ENCODE peak calls at places on chromosomes 11 and 22, in four cellular contexts. One of them, this sample, is unnamed.

GRCh38 chr22:38699143-38699542 is 1.6 kb downstream of the JOSD1 start:
- DNase-seq in stomach: no peak
- DNase-seq in GM20000: no peak
- DNase-seq in K562: no peak
- DNase-seq in this sample: no peak

GRCh38 chr11:117717485-117718314 is 79.3 kb downstream of the DSCAML1 start:
- DNase-seq in GM20000: no peak
- DNase-seq in stomach: peak
- DNase-seq in K562: no peak
- DNase-seq in this sample: no peak

GRCh38 chr11:93704237-93704636 is 37.1 kb downstream of the TAF1D start:
- DNase-seq in K562: no peak
- DNase-seq in GM20000: no peak
- DNase-seq in stomach: no peak
- DNase-seq in this sample: no peak

GRCh38 chr11:113528982-113529381 is 53.8 kb upstream of the DRD2 start:
- DNase-seq in K562: no peak
- DNase-seq in stomach: no peak
- DNase-seq in GM20000: no peak
- DNase-seq in this sample: no peak

GRCh38 chr11:126602349-126602940 is 247.0 kb downstream of the ST3GAL4 start:
- DNase-seq in stomach: no peak
- DNase-seq in K562: no peak
- DNase-seq in GM20000: no peak
- DNase-seq in this sample: no peak

GRCh38 chr11:65505434-65506315 is 6.8 kb downstream of the MALAT1 start:
- DNase-seq in GM20000: no peak
- DNase-seq in K562: no peak
- DNase-seq in stomach: no peak
- DNase-seq in this sample: no peak

GRCh38 chr22:28373841-28374240 is 305.8 kb downstream of the TTC28 start:
- DNase-seq in GM20000: no peak
- DNase-seq in K562: no peak
- DNase-seq in stomach: no peak
- DNase-seq in this sample: no peak

GRCh38 chr11:95924414-95924760 is 480 bp upstream of the MTMR2 start:
- DNase-seq in K562: no peak
- DNase-seq in GM20000: no peak
- DNase-seq in stomach: no peak
- DNase-seq in this sample: no peak

GRCh38 chr11:17013548-17014320 is 480 bp downstream of the PLEKHA7 start:
- DNase-seq in K562: no peak
- DNase-seq in GM20000: peak
- DNase-seq in stomach: peak
- DNase-seq in this sample: no peak

GRCh38 chr22:22400964-22401363 is 107.6 kb downstream of the ZNF280B start:
- DNase-seq in K562: peak
- DNase-seq in GM20000: no peak
- DNase-seq in stomach: no peak
- DNase-seq in this sample: no peak

GRCh38 chr22:22401381-22401780 is 107.2 kb downstream of the ZNF280B start:
- DNase-seq in GM20000: no peak
- DNase-seq in K562: no peak
- DNase-seq in stomach: no peak
- DNase-seq in this sample: no peak

GRCh38 chr22:22398530-22399327 is 109.8 kb downstream of the ZNF280B start:
- DNase-seq in K562: peak
- DNase-seq in stomach: no peak
- DNase-seq in GM20000: no peak
- DNase-seq in this sample: no peak

GRCh38 chr22:22397875-22398524 is 110.5 kb downstream of the ZNF280B start:
- DNase-seq in GM20000: no peak
- DNase-seq in K562: no peak
- DNase-seq in stomach: no peak
- DNase-seq in this sample: no peak

GRCh38 chr22:22400099-22400498 is 108.4 kb downstream of the ZNF280B start:
- DNase-seq in stomach: no peak
- DNase-seq in GM20000: no peak
- DNase-seq in K562: peak
- DNase-seq in this sample: no peak
- TF ChIP-seq CTCF in stomach: no peak
- TF ChIP-seq CTCF in GM20000: no peak
- TF ChIP-seq CTCF in K562: peak
- TF ChIP-seq CTCF in this sample: no peak

DNA sequence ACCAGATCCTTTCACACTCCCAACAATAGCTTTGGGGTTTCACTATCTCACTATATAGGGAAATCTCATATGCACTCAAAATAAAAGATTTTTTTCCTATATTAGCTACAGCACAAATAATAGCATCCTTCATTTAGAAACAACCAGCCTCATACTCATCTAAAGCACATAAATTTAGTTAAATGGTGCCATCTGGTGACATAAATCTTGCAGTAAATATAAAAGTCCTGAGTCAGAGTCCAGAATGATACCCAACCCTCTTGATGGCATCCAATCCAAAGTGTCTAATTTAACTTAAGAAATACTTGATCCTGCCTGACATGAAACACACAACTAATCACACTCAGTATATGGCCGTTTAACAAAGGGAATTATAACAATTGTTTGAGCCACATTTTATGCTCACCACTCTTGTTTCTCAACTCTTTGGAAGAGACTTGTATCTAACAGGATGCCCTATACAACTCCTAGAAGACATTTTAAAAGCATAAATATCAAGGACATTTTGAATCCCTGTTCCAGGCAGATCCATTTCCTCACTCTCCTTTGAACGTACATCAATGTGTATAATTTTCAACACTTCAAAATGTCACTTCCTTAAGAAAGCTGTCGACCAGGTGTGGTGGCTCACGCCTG is 36.2 kb downstream of the DLG2 start:
- DNase-seq in stomach: no peak
- DNase-seq in GM20000: no peak
- DNase-seq in K562: peak
- DNase-seq in this sample: peak
- TF ChIP-seq CTCF in stomach: no peak
- TF ChIP-seq CTCF in GM20000: no peak
- TF ChIP-seq CTCF in K562: peak
- TF ChIP-seq CTCF in this sample: peak

DNA sequence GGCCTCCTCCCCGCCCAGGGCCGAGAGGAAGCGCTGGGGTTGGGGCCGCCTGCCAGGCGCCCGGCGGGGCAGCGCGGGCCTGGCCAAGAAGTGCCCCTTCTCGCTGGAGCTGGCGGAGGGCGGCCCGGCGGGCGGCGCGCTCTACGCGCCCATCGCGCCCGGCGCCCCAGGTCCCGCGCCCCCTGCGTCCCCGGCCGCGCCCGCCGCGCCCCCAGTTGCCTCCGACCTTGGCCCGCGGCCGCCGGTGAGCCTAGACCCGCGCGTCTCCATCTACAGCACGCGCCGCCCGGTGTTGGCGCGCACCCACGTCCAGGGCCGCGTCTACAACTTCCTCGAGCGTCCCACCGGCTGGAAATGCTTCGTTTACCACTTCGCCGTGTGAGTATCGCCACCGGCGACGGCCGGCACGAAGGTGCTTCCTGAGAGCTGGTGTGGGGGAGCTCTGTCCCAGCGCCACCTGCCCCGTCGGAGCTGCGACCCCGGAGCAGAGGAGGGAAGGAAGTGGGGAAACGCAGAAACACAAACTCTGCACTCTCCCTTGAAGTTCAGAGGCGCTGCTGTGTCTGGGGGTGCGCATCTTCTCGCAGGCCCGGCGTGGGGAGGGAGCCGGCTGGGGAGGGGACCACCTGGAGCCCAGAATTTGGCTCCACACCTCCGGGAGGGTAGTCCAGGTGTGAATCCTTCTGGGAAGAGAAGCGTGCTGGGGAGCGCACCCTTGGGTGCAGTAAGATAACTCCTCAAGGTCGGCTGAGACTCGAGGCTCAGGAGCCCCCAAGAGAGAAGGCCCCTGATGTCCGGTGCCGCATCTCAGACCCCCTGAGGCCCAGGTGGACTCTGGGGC is 519 bp downstream of the KCNQ1 start:
- DNase-seq in stomach: peak
- DNase-seq in K562: no peak
- DNase-seq in GM20000: no peak
- DNase-seq in this sample: no peak
- TF ChIP-seq CTCF in stomach: no peak
- TF ChIP-seq CTCF in K562: no peak
- TF ChIP-seq CTCF in GM20000: no peak
- TF ChIP-seq CTCF in this sample: no peak

GRCh38 chr11:59097113-59097708 is 9.8 kb upstream of the FAM111B start:
- DNase-seq in K562: peak
- DNase-seq in stomach: peak
- DNase-seq in GM20000: no peak
- DNase-seq in this sample: peak

GRCh38 chr11:59106363-59107336 is at the start of gene FAM111B:
- DNase-seq in stomach: peak
- DNase-seq in GM20000: peak
- DNase-seq in K562: peak
- DNase-seq in this sample: peak

GRCh38 chr11:59102259-59102765 is 4.7 kb upstream of the FAM111B start:
- DNase-seq in GM20000: peak
- DNase-seq in stomach: peak
- DNase-seq in K562: peak
- DNase-seq in this sample: no peak
- TF ChIP-seq CTCF in GM20000: peak
- TF ChIP-seq CTCF in stomach: no peak
- TF ChIP-seq CTCF in K562: peak
- TF ChIP-seq CTCF in this sample: peak

This sample was measured in AG09319.